ENCODE peak calls at places on chromosomes 2 and 18, in nine cellular contexts. One of them, this sample, is unnamed.

GRCh38 chr2:71801969-71802368 is 345.7 kb downstream of the CYP26B1 start:
- DNase-seq in left ventricle myocardium inferior: peak
- DNase-seq in GM10248: no peak
- DNase-seq in AG04449: no peak
- DNase-seq in amygdala: peak
- DNase-seq in hypothalamus: peak
- DNase-seq in cardiac muscle cell: peak
- DNase-seq in HCEC 1CT: peak
- DNase-seq in activated effector memory CD4-positive, alpha-beta T cell treated with anti-CD3 and anti-CD28 coated beads, Interleukin-2, amount 50 U/mL, for 16 hours: peak
- DNase-seq in this sample: peak

GRCh38 chr2:174009488-174010223 is 44.5 kb upstream of the SP3 start:
- DNase-seq in AG04449: no peak
- DNase-seq in left ventricle myocardium inferior: no peak
- DNase-seq in HCEC 1CT: peak
- DNase-seq in GM10248: no peak
- DNase-seq in activated effector memory CD4-positive, alpha-beta T cell treated with anti-CD3 and anti-CD28 coated beads, Interleukin-2, amount 50 U/mL, for 16 hours: no peak
- DNase-seq in cardiac muscle cell: no peak
- DNase-seq in hypothalamus: no peak
- DNase-seq in amygdala: no peak
- DNase-seq in this sample: no peak

GRCh38 chr18:79915161-79916127 is 36.0 kb downstream of the SLC66A2 start:
- DNase-seq in hypothalamus: no peak
- DNase-seq in left ventricle myocardium inferior: no peak
- DNase-seq in cardiac muscle cell: no peak
- DNase-seq in GM10248: no peak
- DNase-seq in activated effector memory CD4-positive, alpha-beta T cell treated with anti-CD3 and anti-CD28 coated beads, Interleukin-2, amount 50 U/mL, for 16 hours: peak
- DNase-seq in AG04449: no peak
- DNase-seq in HCEC 1CT: no peak
- DNase-seq in amygdala: no peak
- DNase-seq in this sample: no peak

GRCh38 chr2:197286805-197287595 is 23.6 kb downstream of the ANKRD44 start:
- DNase-seq in HCEC 1CT: peak
- DNase-seq in amygdala: peak
- DNase-seq in AG04449: peak
- DNase-seq in activated effector memory CD4-positive, alpha-beta T cell treated with anti-CD3 and anti-CD28 coated beads, Interleukin-2, amount 50 U/mL, for 16 hours: peak
- DNase-seq in left ventricle myocardium inferior: no peak
- DNase-seq in GM10248: peak
- DNase-seq in cardiac muscle cell: no peak
- DNase-seq in hypothalamus: no peak
- DNase-seq in this sample: no peak

GRCh38 chr2:26621469-26622199 is 19.5 kb downstream of the CIB4 start:
- DNase-seq in activated effector memory CD4-positive, alpha-beta T cell treated with anti-CD3 and anti-CD28 coated beads, Interleukin-2, amount 50 U/mL, for 16 hours: peak
- DNase-seq in HCEC 1CT: peak
- DNase-seq in amygdala: no peak
- DNase-seq in hypothalamus: no peak
- DNase-seq in left ventricle myocardium inferior: no peak
- DNase-seq in GM10248: no peak
- DNase-seq in AG04449: no peak
- DNase-seq in cardiac muscle cell: no peak
- DNase-seq in this sample: no peak

GRCh38 chr2:111118455-111119003 is 2.2 kb upstream of the BCL2L11 start:
- DNase-seq in hypothalamus: no peak
- DNase-seq in left ventricle myocardium inferior: peak
- DNase-seq in AG04449: no peak
- DNase-seq in activated effector memory CD4-positive, alpha-beta T cell treated with anti-CD3 and anti-CD28 coated beads, Interleukin-2, amount 50 U/mL, for 16 hours: no peak
- DNase-seq in cardiac muscle cell: no peak
- DNase-seq in HCEC 1CT: no peak
- DNase-seq in GM10248: no peak
- DNase-seq in amygdala: no peak
- DNase-seq in this sample: peak

GRCh38 chr2:9693138-9693520 is 62.3 kb upstream of the YWHAQ start:
- DNase-seq in left ventricle myocardium inferior: peak
- DNase-seq in GM10248: no peak
- DNase-seq in hypothalamus: no peak
- DNase-seq in AG04449: no peak
- DNase-seq in HCEC 1CT: peak
- DNase-seq in activated effector memory CD4-positive, alpha-beta T cell treated with anti-CD3 and anti-CD28 coated beads, Interleukin-2, amount 50 U/mL, for 16 hours: no peak
- DNase-seq in amygdala: no peak
- DNase-seq in cardiac muscle cell: no peak
- DNase-seq in this sample: peak

GRCh38 chr2:144890828-144891227 is 370.9 kb upstream of the ZEB2 start:
- DNase-seq in left ventricle myocardium inferior: no peak
- DNase-seq in GM10248: no peak
- DNase-seq in HCEC 1CT: peak
- DNase-seq in AG04449: no peak
- DNase-seq in activated effector memory CD4-positive, alpha-beta T cell treated with anti-CD3 and anti-CD28 coated beads, Interleukin-2, amount 50 U/mL, for 16 hours: no peak
- DNase-seq in cardiac muscle cell: peak
- DNase-seq in amygdala: no peak
- DNase-seq in hypothalamus: no peak
- DNase-seq in this sample: no peak

GRCh38 chr2:56263876-56264275 is 80.1 kb downstream of the CCDC85A start:
- DNase-seq in hypothalamus: no peak
- DNase-seq in cardiac muscle cell: no peak
- DNase-seq in GM10248: no peak
- DNase-seq in activated effector memory CD4-positive, alpha-beta T cell treated with anti-CD3 and anti-CD28 coated beads, Interleukin-2, amount 50 U/mL, for 16 hours: no peak
- DNase-seq in left ventricle myocardium inferior: no peak
- DNase-seq in AG04449: no peak
- DNase-seq in amygdala: no peak
- DNase-seq in HCEC 1CT: peak
- DNase-seq in this sample: no peak

GRCh38 chr2:182784777-182785176 is 68.7 kb downstream of the DNAJC10 start:
- DNase-seq in cardiac muscle cell: peak
- DNase-seq in hypothalamus: no peak
- DNase-seq in AG04449: no peak
- DNase-seq in HCEC 1CT: peak
- DNase-seq in left ventricle myocardium inferior: no peak
- DNase-seq in amygdala: no peak
- DNase-seq in activated effector memory CD4-positive, alpha-beta T cell treated with anti-CD3 and anti-CD28 coated beads, Interleukin-2, amount 50 U/mL, for 16 hours: no peak
- DNase-seq in GM10248: peak
- DNase-seq in this sample: no peak

GRCh38 chr2:65576861-65577601 is 144.6 kb upstream of the SPRED2 start:
- DNase-seq in hypothalamus: no peak
- DNase-seq in left ventricle myocardium inferior: no peak
- DNase-seq in GM10248: no peak
- DNase-seq in HCEC 1CT: peak
- DNase-seq in amygdala: no peak
- DNase-seq in cardiac muscle cell: no peak
- DNase-seq in activated effector memory CD4-positive, alpha-beta T cell treated with anti-CD3 and anti-CD28 coated beads, Interleukin-2, amount 50 U/mL, for 16 hours: no peak
- DNase-seq in AG04449: peak
- DNase-seq in this sample: no peak

GRCh38 chr2:200788129-200788718 is 23.5 kb upstream of the BZW1 start:
- DNase-seq in AG04449: no peak
- DNase-seq in amygdala: no peak
- DNase-seq in cardiac muscle cell: no peak
- DNase-seq in left ventricle myocardium inferior: no peak
- DNase-seq in activated effector memory CD4-positive, alpha-beta T cell treated with anti-CD3 and anti-CD28 coated beads, Interleukin-2, amount 50 U/mL, for 16 hours: no peak
- DNase-seq in HCEC 1CT: peak
- DNase-seq in hypothalamus: no peak
- DNase-seq in GM10248: no peak
- DNase-seq in this sample: no peak

GRCh38 chr2:157830696-157831570 is 45.2 kb downstream of the ACVR1 start:
- DNase-seq in hypothalamus: no peak
- DNase-seq in left ventricle myocardium inferior: no peak
- DNase-seq in activated effector memory CD4-positive, alpha-beta T cell treated with anti-CD3 and anti-CD28 coated beads, Interleukin-2, amount 50 U/mL, for 16 hours: no peak
- DNase-seq in cardiac muscle cell: no peak
- DNase-seq in AG04449: peak
- DNase-seq in GM10248: no peak
- DNase-seq in HCEC 1CT: peak
- DNase-seq in amygdala: no peak
- DNase-seq in this sample: no peak

GRCh38 chr18:6644841-6645240 is 84.7 kb upstream of the ARHGAP28 start:
- DNase-seq in hypothalamus: no peak
- DNase-seq in cardiac muscle cell: peak
- DNase-seq in AG04449: no peak
- DNase-seq in activated effector memory CD4-positive, alpha-beta T cell treated with anti-CD3 and anti-CD28 coated beads, Interleukin-2, amount 50 U/mL, for 16 hours: no peak
- DNase-seq in GM10248: no peak
- DNase-seq in amygdala: no peak
- DNase-seq in left ventricle myocardium inferior: no peak
- DNase-seq in HCEC 1CT: no peak
- DNase-seq in this sample: no peak

GRCh38 chr2:4763009-4763408 is 929.2 kb upstream of the SOX11 start:
- DNase-seq in cardiac muscle cell: peak
- DNase-seq in AG04449: no peak
- DNase-seq in left ventricle myocardium inferior: no peak
- DNase-seq in amygdala: no peak
- DNase-seq in hypothalamus: peak
- DNase-seq in activated effector memory CD4-positive, alpha-beta T cell treated with anti-CD3 and anti-CD28 coated beads, Interleukin-2, amount 50 U/mL, for 16 hours: no peak
- DNase-seq in GM10248: no peak
- DNase-seq in HCEC 1CT: no peak
- DNase-seq in this sample: no peak